ENCODE peak calls at places on chromosome 15, in four cellular contexts. A is kidney, Q is fibroblast of lung, M is IMR-90. X is an unnamed sample. For H3K4me1, the result is how much of the 10 kb centered on the place peaks cover.

GRCh38 chr15:31587583-31587982 is 260.9 kb downstream of the KLF13 start:
- DNase-seq in M (no peak), Q (no peak), A (no peak), X (no peak)

GRCh38 chr15:56428821-56429458 is 36.0 kb downstream of the MNS1 start:
- DNase-seq in M (peak), Q (peak), A (no peak), X (no peak)

GRCh38 chr15:52288051-52288942 is 7.3 kb downstream of the MYO5C start:
- DNase-seq in Q (peak), A (no peak), M (peak), X (peak)

GRCh38 chr15:31352911-31353811 is 26.5 kb downstream of the KLF13 start:
- DNase-seq in M (peak), Q (peak), A (no peak), X (peak)

GRCh38 chr15:71742964-71743363 is 67.4 kb upstream of the NR2E3 start:
- DNase-seq in Q (no peak), M (no peak), A (no peak), X (no peak)

GRCh38 chr15:57237282-57237642 is 139.0 kb upstream of the CGNL1 start:
- DNase-seq in A (no peak), M (no peak), Q (no peak), X (no peak)

GRCh38 chr15:100889359-100890058 is 9.9 kb downstream of the ALDH1A3 start:
- DNase-seq in A (peak), Q (peak), M (peak), X (no peak)

GRCh38 chr15:99303881-99304280 is 52.6 kb downstream of the LRRC28 start:
- DNase-seq in A (no peak), M (no peak), Q (no peak), X (no peak)

GRCh38 chr15:42693496-42693895 is 43.4 kb downstream of the CDAN1 start:
- DNase-seq in M (no peak), A (no peak), Q (no peak), X (no peak)

GRCh38 chr15:65638681-65639089 is 16.9 kb downstream of the SLC24A1 start:
- DNase-seq in M (peak), Q (peak), A (no peak), X (no peak)

GRCh38 chr15:58743161-58743502 is 6.4 kb downstream of the ADAM10 start:
- DNase-seq in Q (no peak), M (no peak), A (no peak), X (no peak)
- H3K4me1 ChIP-seq in Q (under half), M (under half), A (under half), X (half or more)

GRCh38 chr15:53586815-53587214 is 172.6 kb downstream of the WDR72 start:
- DNase-seq in A (no peak), Q (no peak), M (no peak), X (peak)
- TF ChIP-seq CTCF in A (no peak), Q (no peak), M (no peak), X (peak)

DNA sequence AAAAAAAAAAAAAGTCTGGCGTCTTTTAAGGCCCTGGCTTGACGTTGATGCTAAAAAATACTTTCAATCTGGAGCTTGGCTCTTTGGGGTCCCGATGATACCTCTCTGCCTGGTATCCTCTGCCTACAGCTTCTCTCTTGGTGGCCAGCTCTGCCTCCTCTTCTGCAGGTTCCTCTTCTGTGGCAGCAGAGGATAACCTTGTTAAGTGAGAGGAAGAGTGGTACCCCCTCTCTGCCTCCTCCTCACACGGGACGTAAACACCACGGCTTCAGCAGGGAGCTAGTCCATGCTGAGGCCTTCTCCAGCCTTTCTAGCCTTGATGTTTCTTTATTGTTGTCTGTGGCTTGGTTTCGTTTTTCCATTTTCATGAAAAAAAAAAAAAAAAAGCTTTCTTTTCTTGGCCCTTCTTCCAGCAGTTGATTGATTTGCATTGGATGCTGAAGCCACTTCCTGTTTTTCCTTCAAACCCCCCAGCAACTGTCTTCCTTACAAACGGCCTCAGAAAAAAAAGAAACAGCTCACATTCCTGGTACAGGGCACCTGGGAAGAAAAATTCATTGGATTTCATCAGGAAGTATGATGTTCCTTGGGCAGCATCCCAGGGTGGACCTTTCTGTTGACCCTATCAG is 59.7 kb downstream of the RORA start:
- DNase-seq in M (no peak), A (no peak), Q (no peak), X (no peak)
- H3K27ac ChIP-seq in M (no peak), A (no peak), Q (no peak), X (no peak)

DNA sequence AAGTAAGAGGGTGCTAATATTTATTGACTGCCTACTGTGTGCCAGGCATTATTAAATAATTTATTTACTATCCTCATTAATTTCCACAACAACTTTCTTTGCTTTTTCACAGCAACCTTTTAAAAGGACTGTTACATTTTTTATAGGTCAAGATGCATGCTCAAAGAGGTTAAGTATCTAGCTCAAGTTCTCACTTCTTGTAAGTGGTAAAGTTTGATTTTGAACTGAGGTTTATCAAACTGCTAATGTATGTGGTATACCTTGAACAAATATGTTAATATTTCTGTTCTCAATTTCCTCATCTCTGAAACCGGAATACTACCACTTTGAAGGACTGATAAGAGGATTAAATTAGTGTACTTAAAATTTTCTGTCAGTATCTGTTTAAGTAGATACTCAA is 183.3 kb downstream of the AKAP13 start:
- DNase-seq in Q (no peak), M (no peak), A (no peak), X (no peak)
- H3K4me1 ChIP-seq in Q (under half), M (under half), A (under half), X (half or more)

GRCh38 chr15:75760689-75761435 is 48.2 kb upstream of the CSPG4 start:
- DNase-seq in M (no peak), Q (no peak), A (no peak), X (no peak)
- TF ChIP-seq CTCF in M (no peak), Q (no peak), A (no peak), X (no peak)

GRCh38 chr15:75203908-75204263 is 2.2 kb downstream of the C15orf39 start:
- DNase-seq in M (no peak), A (no peak), Q (no peak), X (no peak)
- H3K27ac ChIP-seq in M (no peak), A (peak), Q (peak), X (peak)

GRCh38 chr15:91855684-91856553 is 2.4 kb downstream of the SLCO3A1 start:
- DNase-seq in M (no peak), A (no peak), Q (no peak), X (peak)
- H3K4me1 ChIP-seq in M (under half), A (under half), Q (under half), X (half or more)

GRCh38 chr15:25939122-25939521 is 76.0 kb upstream of the ATP10A start:
- DNase-seq in Q (no peak), A (no peak), M (no peak), X (no peak)

GRCh38 chr15:25947336-25948080 is 84.4 kb upstream of the ATP10A start:
- DNase-seq in M (peak), Q (peak), A (no peak), X (no peak)

GRCh38 chr15:25943831-25944230 is 80.7 kb upstream of the ATP10A start:
- DNase-seq in M (no peak), Q (no peak), A (no peak), X (no peak)

GRCh38 chr15:25946241-25946786 is 83.2 kb upstream of the ATP10A start:
- DNase-seq in M (no peak), Q (no peak), A (no peak), X (no peak)

GRCh38 chr15:25944386-25944785 is 81.3 kb upstream of the ATP10A start:
- DNase-seq in A (no peak), Q (no peak), M (no peak), X (no peak)
- TF ChIP-seq CTCF in A (no peak), Q (no peak), M (no peak), X (no peak)

DNA sequence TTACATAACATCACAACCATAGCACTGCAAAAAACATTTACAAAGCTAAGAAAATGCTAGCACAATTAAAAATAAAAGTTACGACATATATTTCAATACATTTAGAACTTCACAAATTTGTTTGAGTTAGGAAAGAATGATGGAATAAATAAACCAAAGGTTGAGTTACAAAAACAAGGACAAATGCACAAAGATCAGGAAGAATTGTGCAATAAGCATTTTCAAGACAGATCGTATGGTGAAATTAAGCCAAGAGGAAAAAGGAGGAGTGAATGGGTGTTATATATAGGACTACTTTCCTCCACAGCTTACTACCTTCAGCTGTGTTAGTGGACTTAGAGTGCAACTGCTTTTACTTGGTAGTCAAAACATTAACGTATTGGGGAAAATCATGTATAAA is 5.9 kb upstream of the CTXN2 start:
- DNase-seq in M (no peak), A (no peak), Q (no peak), X (no peak)
- H3K27ac ChIP-seq in M (no peak), A (no peak), Q (no peak), X (no peak)